ENCODE peak calls at places on chromosomes 16 and 17, in seven cellular contexts. G, R, T, V, M, C and U are unnamed samples.

GRCh38 chr17:682150-682549 is 32.5 kb downstream of the VPS53 start:
- DNase-seq in G (no peak), R (no peak), T (no peak), V (no peak), M (peak; percentile 29), C (no peak), U (no peak)

GRCh38 chr16:48525201-48526057 is 84.6 kb downstream of the N4BP1 start:
- DNase-seq in G (no peak), R (no peak), T (no peak), V (peak; percentile 26), M (no peak), C (no peak), U (no peak)

GRCh38 chr17:71726320-71726719 is 394.5 kb upstream of the SOX9 start:
- DNase-seq in G (no peak), R (no peak), T (no peak), V (no peak), M (no peak), C (peak; percentile 3), U (no peak)

GRCh38 chr17:65099941-65100315 is 37.2 kb upstream of the RGS9 start:
- DNase-seq in G (peak; percentile 48), R (no peak), T (peak; percentile 84), V (peak; percentile 43), M (no peak), C (peak; percentile 86), U (peak; percentile 70)

GRCh38 chr16:68450741-68451140 is 2.4 kb upstream of the SMPD3 start:
- DNase-seq in G (no peak), R (no peak), T (no peak), V (no peak), M (no peak), C (no peak), U (no peak)

GRCh38 chr16:56571525-56571924 is 6.7 kb downstream of the MT4 start:
- DNase-seq in G (no peak), R (no peak), T (no peak), V (no peak), M (no peak), C (no peak), U (no peak)

GRCh38 chr16:165218-165538 is 600 bp upstream of the HBM start:
- DNase-seq in G (no peak), R (no peak), T (no peak), V (no peak), M (peak; percentile 35), C (no peak), U (no peak)

GRCh38 chr17:62119373-62119772 is 54.3 kb upstream of the MED13 start:
- DNase-seq in G (no peak), R (no peak), T (no peak), V (no peak), M (no peak), C (no peak), U (no peak)

GRCh38 chr16:12087901-12088364 is 111.4 kb downstream of the SNX29 start:
- DNase-seq in G (peak; percentile 58), R (no peak), T (no peak), V (peak; percentile 55), M (no peak), C (no peak), U (peak; percentile 55)

GRCh38 chr17:2852729-2853110 is 56.5 kb downstream of the RAP1GAP2 start:
- DNase-seq in G (no peak), R (no peak), T (no peak), V (no peak), M (peak; percentile 66), C (no peak), U (no peak)

GRCh38 chr17:19377602-19378415 is 489 bp upstream of the MAPK7 start:
- DNase-seq in G (peak; percentile 98), R (peak; percentile 99), T (peak; percentile 100), V (peak; percentile 99), M (peak; percentile 99), C (peak; percentile 99), U (peak; percentile 99)

GRCh38 chr16:84312783-84313382 is 18.2 kb downstream of the WFDC1 start:
- DNase-seq in G (no peak), R (no peak), T (no peak), V (no peak), M (peak; percentile 66), C (no peak), U (no peak)

GRCh38 chr17:72501404-72502110 is 380.7 kb downstream of the SOX9 start:
- DNase-seq in G (no peak), R (no peak), T (no peak), V (peak; percentile 62), M (no peak), C (peak; percentile 20), U (no peak)

GRCh38 chr16:30526137-30526822 is at the start of gene ZNF768:
- DNase-seq in G (peak; percentile 39), R (peak; percentile 50), T (peak; percentile 33), V (peak; percentile 57), M (peak; percentile 87), C (peak; percentile 14), U (no peak)

GRCh38 chr17:66663041-66663494 is 171.8 kb upstream of the CACNG5 start:
- DNase-seq in G (no peak), R (no peak), T (no peak), V (no peak), M (no peak), C (no peak), U (no peak)

GRCh38 chr17:5816491-5816890 is 232.2 kb upstream of the NLRP1 start:
- DNase-seq in G (no peak), R (no peak), T (no peak), V (no peak), M (no peak), C (no peak), U (no peak)

GRCh38 chr17:17151055-17151454 is 55.1 kb downstream of the PLD6 start:
- DNase-seq in G (no peak), R (no peak), T (peak; percentile 52), V (no peak), M (no peak), C (peak; percentile 90), U (no peak)

GRCh38 chr16:82736161-82736697 is 109.5 kb downstream of the CDH13 start:
- DNase-seq in G (no peak), R (no peak), T (no peak), V (no peak), M (no peak), C (no peak), U (no peak)

GRCh38 chr16:89031715-89032659 is 55.0 kb upstream of the CBFA2T3 start:
- DNase-seq in G (peak; percentile 28), R (no peak), T (no peak), V (peak; percentile 66), M (no peak), C (no peak), U (peak; percentile 23)

GRCh38 chr16:86256995-86257394 is 253.3 kb upstream of the FOXF1 start:
- DNase-seq in G (no peak), R (no peak), T (no peak), V (no peak), M (no peak), C (no peak), U (no peak)

GRCh38 chr16:26645629-26646028 is 421.1 kb upstream of the C16orf82 start:
- DNase-seq in G (no peak), R (no peak), T (peak; percentile 10), V (no peak), M (peak; percentile 80), C (no peak), U (no peak)

GRCh38 chr17:78946631-78947030 is 21.4 kb upstream of the TIMP2 start:
- DNase-seq in G (no peak), R (no peak), T (no peak), V (no peak), M (no peak), C (no peak), U (no peak)

GRCh38 chr17:56785997-56786680 is 47.6 kb downstream of the C17orf67 start:
- DNase-seq in G (no peak), R (no peak), T (no peak), V (no peak), M (no peak), C (no peak), U (no peak)

GRCh38 chr17:56786989-56787482 is 46.7 kb downstream of the C17orf67 start:
- DNase-seq in G (no peak), R (no peak), T (peak; percentile 70), V (peak; percentile 63), M (no peak), C (peak; percentile 96), U (no peak)

GRCh38 chr17:56781944-56782737 is 51.6 kb downstream of the C17orf67 start:
- DNase-seq in G (no peak), R (no peak), T (no peak), V (no peak), M (no peak), C (no peak), U (no peak)

GRCh38 chr17:56779898-56780777 is 53.6 kb downstream of the C17orf67 start:
- DNase-seq in G (peak; percentile 78), R (peak; percentile 68), T (peak; percentile 77), V (peak; percentile 84), M (peak; percentile 83), C (peak; percentile 57), U (peak; percentile 83)

GRCh38 chr17:56785396-56785795 is 48.3 kb downstream of the C17orf67 start:
- DNase-seq in G (no peak), R (no peak), T (no peak), V (no peak), M (no peak), C (peak; percentile 49), U (no peak)
- H3K4me1 ChIP-seq in G (peaks cover 2% of the 10 kb centered on the region), R (no peaks in the 10 kb centered on the region), T (peaks cover 27% of the 10 kb centered on the region), V (peaks cover 19% of the 10 kb centered on the region), M (no peaks in the 10 kb centered on the region), C (peaks cover 7% of the 10 kb centered on the region), U (peaks cover 2% of the 10 kb centered on the region)

GRCh38 chr17:50344712-50345380 is 1.1 kb upstream of the XYLT2 start:
- DNase-seq in G (no peak), R (no peak), T (no peak), V (no peak), M (no peak), C (no peak), U (no peak)
- H3K4me3 ChIP-seq in G (peak overlapping the region; percentile 96), R (no peak overlapping the region), T (peak overlapping the region; percentile 95), V (no peak overlapping the region), M (no peak overlapping the region), C (no peak overlapping the region), U (peak overlapping the region; percentile 98)

GRCh38 chr17:4607773-4608187 is 23.5 kb downstream of the SMTNL2 start:
- DNase-seq in G (peak; percentile 83), R (peak; percentile 73), T (no peak), V (peak; percentile 83), M (no peak), C (peak; percentile 67), U (no peak)

GRCh38 chr17:4609761-4610160 is 25.4 kb downstream of the SMTNL2 start:
- DNase-seq in G (no peak), R (no peak), T (no peak), V (no peak), M (no peak), C (no peak), U (no peak)

GRCh38 chr17:4610656-4611055 is 26.3 kb downstream of the SMTNL2 start:
- DNase-seq in G (no peak), R (no peak), T (no peak), V (no peak), M (no peak), C (no peak), U (no peak)

GRCh38 chr17:4607261-4607731 is 23.0 kb downstream of the SMTNL2 start:
- DNase-seq in G (no peak), R (no peak), T (no peak), V (no peak), M (no peak), C (no peak), U (no peak)

GRCh38 chr17:4610162-4610561 is 25.8 kb downstream of the SMTNL2 start:
- DNase-seq in G (no peak), R (no peak), T (no peak), V (no peak), M (no peak), C (no peak), U (no peak)
- H3K4me1 ChIP-seq in G (peaks cover 36% of the 10 kb centered on the region), R (peaks cover 10% of the 10 kb centered on the region), T (no peaks in the 10 kb centered on the region), V (peaks cover 20% of the 10 kb centered on the region), M (peaks cover 12% of the 10 kb centered on the region), C (peaks cover 3% of the 10 kb centered on the region), U (no peaks in the 10 kb centered on the region)

GRCh38 chr16:81096715-81097208 is 567 bp upstream of the GCSH start:
- DNase-seq in G (no peak), R (no peak), T (no peak), V (no peak), M (no peak), C (no peak), U (no peak)
- H3K4me3 ChIP-seq in G (peak overlapping the region; percentile 97), R (peak overlapping the region; percentile 38), T (peak overlapping the region; percentile 24), V (peak overlapping the region; percentile 93), M (no peak overlapping the region), C (peak overlapping the region; percentile 17), U (peak overlapping the region; percentile 18)